ENCODE peak calls at places on chromosomes 7 and 10, in six cellular contexts. K is neuronal stem cell, M is trophoblast cell, U is H9, H is mesenchymal stem cell, S is H1. D is an unnamed sample.

GRCh38 chr7:47221826-47222225 is 360.1 kb downstream of the TNS3 start:
- DNase-seq in K (no peak), M (no peak), U (no peak), H (no peak), S (no peak), D (peak; percentile 19)

GRCh38 chr10:13894412-13895093 is 307.8 kb downstream of the PRPF18 start:
- DNase-seq in K (no peak), M (peak; percentile 91), U (no peak), H (no peak), S (no peak), D (peak; percentile 41)

GRCh38 chr10:59079386-59080226 is 96.8 kb upstream of the PHYHIPL start:
- DNase-seq in K (no peak), M (peak; percentile 55), U (no peak), H (peak; percentile 30), S (no peak), D (peak; percentile 75)

GRCh38 chr10:133144771-133145170 is 15.2 kb upstream of the KNDC1 start:
- DNase-seq in K (no peak), M (no peak), U (peak; percentile 29), H (no peak), S (no peak), D (no peak)

GRCh38 chr10:43262902-43263466 is 3.9 kb downstream of the RASGEF1A start:
- DNase-seq in K (no peak), M (no peak), U (no peak), H (no peak), S (no peak), D (no peak)

GRCh38 chr10:5684971-5685763 is 529 bp downstream of the TASOR2 start:
- DNase-seq in K (peak; percentile 48), M (peak; percentile 78), U (peak; percentile 68), H (peak; percentile 85), S (no peak), D (peak; percentile 75)

GRCh38 chr10:89296227-89296648 is 5.6 kb upstream of the IFIT2 start:
- DNase-seq in K (no peak), M (peak; percentile 38), U (no peak), H (peak; percentile 78), S (no peak), D (peak; percentile 79)

GRCh38 chr10:130220251-130221185 is 84.3 kb downstream of the GLRX3 start:
- DNase-seq in K (no peak), M (no peak), U (peak; percentile 15), H (no peak), S (no peak), D (no peak)

GRCh38 chr7:70698219-70698832 is 433.6 kb upstream of the GALNT17 start:
- DNase-seq in K (peak; percentile 37), M (peak; percentile 56), U (no peak), H (peak; percentile 56), S (no peak), D (peak; percentile 73)

GRCh38 chr7:73358590-73359275 is 30.8 kb downstream of the FKBP6 start:
- DNase-seq in K (no peak), M (no peak), U (no peak), H (no peak), S (no peak), D (no peak)

GRCh38 chr7:128076216-128076821 is 45.1 kb upstream of the LRRC4 start:
- DNase-seq in K (no peak), M (no peak), U (no peak), H (no peak), S (no peak), D (no peak)

GRCh38 chr7:77791336-77791735 is 6.9 kb downstream of the TMEM60 start:
- DNase-seq in K (no peak), M (no peak), U (no peak), H (peak; percentile 40), S (no peak), D (no peak)

GRCh38 chr10:127968027-127968441 is 61.1 kb downstream of the PTPRE start:
- DNase-seq in K (no peak), M (no peak), U (peak; percentile 28), H (peak; percentile 35), S (no peak), D (no peak)

GRCh38 chr7:130960208-130960988 is 226.4 kb upstream of the KLF14 start:
- DNase-seq in K (no peak), M (peak; percentile 98), U (no peak), H (peak; percentile 99), S (no peak), D (peak; percentile 99)

GRCh38 chr10:14574291-14574690 is 200.4 kb downstream of the FAM107B start:
- DNase-seq in K (no peak), M (no peak), U (peak; percentile 8), H (no peak), S (no peak), D (no peak)

GRCh38 chr10:110007171-110007700 is 548 bp upstream of the ADD3 start:
- DNase-seq in K (no peak), M (peak; percentile 30), U (no peak), H (no peak), S (no peak), D (peak; percentile 21)

GRCh38 chr10:7773845-7774801 is 13.7 kb downstream of the KIN start:
- DNase-seq in K (no peak), M (no peak), U (no peak), H (no peak), S (no peak), D (no peak)

GRCh38 chr7:50047716-50048115 is 45.3 kb downstream of the ZPBP start:
- DNase-seq in K (no peak), M (no peak), U (no peak), H (no peak), S (no peak), D (no peak)

GRCh38 chr7:115099906-115100305 is 178.0 kb downstream of the MDFIC start:
- DNase-seq in K (no peak), M (no peak), U (no peak), H (peak; percentile 82), S (no peak), D (peak; percentile 85)

GRCh38 chr10:114389429-114389828 is 14.9 kb downstream of the AFAP1L2 start:
- DNase-seq in K (no peak), M (peak; percentile 65), U (no peak), H (peak; percentile 72), S (no peak), D (peak; percentile 52)

DNA sequence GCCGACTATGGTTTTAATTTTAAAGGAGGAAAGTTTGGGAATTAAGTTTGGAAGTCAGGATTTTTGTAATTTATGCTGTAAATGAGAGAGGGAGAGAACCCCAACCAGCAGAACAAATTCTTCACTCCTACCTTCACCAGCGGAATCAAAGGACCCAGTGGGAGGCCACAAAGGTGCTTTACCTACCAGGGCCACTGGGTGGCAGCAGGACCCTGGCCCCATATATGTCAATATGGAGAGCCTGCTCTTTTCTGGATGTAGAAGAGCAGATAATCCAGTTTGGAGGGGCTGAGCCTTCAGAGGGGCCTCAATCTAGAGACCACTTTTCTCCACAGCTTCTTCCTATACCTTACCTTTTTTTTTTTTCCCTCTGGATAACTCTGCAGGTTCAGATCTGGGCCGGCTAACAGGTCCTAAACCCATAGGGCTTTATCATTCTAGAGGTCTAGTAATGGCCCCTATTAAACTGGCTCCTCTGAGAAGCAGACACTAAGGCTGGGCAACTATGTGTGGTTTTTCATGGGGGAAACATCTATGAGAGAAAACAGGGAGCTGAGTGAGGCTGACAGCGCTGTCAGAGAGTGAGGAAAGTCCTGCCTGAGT is 8.5 kb upstream of the SCD start:
- DNase-seq in K (peak; percentile 59), M (peak; percentile 88), U (peak; percentile 76), H (peak; percentile 61), S (no peak), D (peak; percentile 45)
- H3K14ac ChIP-seq in K (no peak overlapping the region), M (no peak overlapping the region), U (no peak overlapping the region), H (no peak overlapping the region), S (no peak overlapping the region), D (no peak overlapping the region)

GRCh38 chr10:103416436-103417147 is 20.2 kb downstream of the PDCD11 start:
- DNase-seq in K (peak; percentile 24), M (peak; percentile 86), U (no peak), H (peak; percentile 68), S (no peak), D (peak; percentile 65)
- H3K14ac ChIP-seq in K (no peak overlapping the region), M (no peak overlapping the region), U (no peak overlapping the region), H (no peak overlapping the region), S (no peak overlapping the region), D (no peak overlapping the region)

GRCh38 chr10:84286695-84287094 is 41.7 kb upstream of the CCSER2 start:
- DNase-seq in K (no peak), M (no peak), U (no peak), H (no peak), S (no peak), D (no peak)
- H3K14ac ChIP-seq in K (no peak overlapping the region), M (no peak overlapping the region), U (no peak overlapping the region), H (no peak overlapping the region), S (no peak overlapping the region), D (no peak overlapping the region)

GRCh38 chr7:152136623-152137022 is 111.1 kb downstream of the GALNT11 start:
- DNase-seq in K (no peak), M (peak; percentile 43), U (no peak), H (peak; percentile 86), S (no peak), D (peak; percentile 31)
- H3K14ac ChIP-seq in K (no peak overlapping the region), M (no peak overlapping the region), U (no peak overlapping the region), H (no peak overlapping the region), S (no peak overlapping the region), D (no peak overlapping the region)

DNA sequence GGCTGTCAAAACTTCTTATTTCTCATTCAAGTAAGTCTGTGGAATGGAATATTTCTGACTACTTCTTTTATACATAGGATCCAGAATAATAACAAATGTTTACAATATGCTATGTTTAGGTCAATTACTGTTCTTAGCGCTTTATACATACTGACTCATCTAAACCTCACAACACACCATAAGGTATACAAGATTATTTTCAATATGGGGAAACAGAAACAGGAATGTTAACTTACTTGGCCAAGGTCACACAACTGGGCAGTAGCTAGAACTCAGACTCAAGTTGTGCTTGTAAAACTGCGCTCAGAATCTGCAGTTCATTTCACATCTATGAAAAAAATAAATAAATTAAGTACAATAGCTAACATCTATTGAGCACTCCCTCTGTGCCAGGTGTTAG is 168.0 kb downstream of the GNAI1 start:
- DNase-seq in K (no peak), M (no peak), U (no peak), H (peak; percentile 54), S (no peak), D (peak; percentile 26)
- H3K14ac ChIP-seq in K (no peak overlapping the region), M (no peak overlapping the region), U (no peak overlapping the region), H (no peak overlapping the region), S (no peak overlapping the region), D (no peak overlapping the region)

GRCh38 chr7:95971716-95972115 is 199.4 kb downstream of the DYNC1I1 start:
- DNase-seq in K (no peak), M (no peak), U (no peak), H (no peak), S (no peak), D (no peak)
- H3K14ac ChIP-seq in K (peak overlapping the region; percentile 50), M (no peak overlapping the region), U (no peak overlapping the region), H (no peak overlapping the region), S (no peak overlapping the region), D (no peak overlapping the region)

GRCh38 chr7:12814107-12814506 is 126.7 kb downstream of the ARL4A start:
- DNase-seq in K (no peak), M (no peak), U (no peak), H (no peak), S (no peak), D (no peak)

GRCh38 chr7:12814797-12815196 is 127.4 kb downstream of the ARL4A start:
- DNase-seq in K (no peak), M (no peak), U (no peak), H (no peak), S (no peak), D (no peak)

GRCh38 chr7:12820777-12821176 is 133.3 kb downstream of the ARL4A start:
- DNase-seq in K (no peak), M (peak; percentile 50), U (no peak), H (no peak), S (no peak), D (no peak)

GRCh38 chr7:12812111-12812510 is 124.7 kb downstream of the ARL4A start:
- DNase-seq in K (no peak), M (no peak), U (no peak), H (no peak), S (no peak), D (no peak)

GRCh38 chr7:12815871-12816270 is 128.4 kb downstream of the ARL4A start:
- DNase-seq in K (no peak), M (no peak), U (no peak), H (no peak), S (no peak), D (no peak)
- H3K14ac ChIP-seq in K (no peak overlapping the region), M (no peak overlapping the region), U (no peak overlapping the region), H (no peak overlapping the region), S (no peak overlapping the region), D (no peak overlapping the region)